ENCODE peak calls at places on chromosomes 5 and 9, in four cellular contexts. N is HepG2, T is GM12878, G is K562. S is an unnamed sample.

GRCh38 chr9:127444921-127445850 is 6.0 kb downstream of the RPL12 start:
- DNase-seq in N (no peak), T (no peak), G (no peak), S (no peak)

GRCh38 chr9:83219154-83219923 is 156.4 kb upstream of the RASEF start:
- DNase-seq in N (peak), T (no peak), G (no peak), S (peak)

GRCh38 chr5:116842514-116842924 is 267.9 kb upstream of the SEMA6A start:
- DNase-seq in N (no peak), T (no peak), G (no peak), S (no peak)

GRCh38 chr9:8366161-8366926 is 566.8 kb upstream of the DMAC1 start:
- DNase-seq in N (no peak), T (no peak), G (no peak), S (peak)

GRCh38 chr5:33880319-33880718 is 11.5 kb downstream of the ADAMTS12 start:
- DNase-seq in N (no peak), T (no peak), G (no peak), S (no peak)

GRCh38 chr5:50808406-50808805 is 142.0 kb downstream of the PARP8 start:
- DNase-seq in N (no peak), T (no peak), G (no peak), S (no peak)

GRCh38 chr9:70229579-70229978 is 29.2 kb upstream of the SMC5 start:
- DNase-seq in N (no peak), T (no peak), G (no peak), S (peak)

GRCh38 chr9:135282001-135282731 is 194.7 kb downstream of the OLFM1 start:
- DNase-seq in N (peak), T (no peak), G (no peak), S (peak)

DNA sequence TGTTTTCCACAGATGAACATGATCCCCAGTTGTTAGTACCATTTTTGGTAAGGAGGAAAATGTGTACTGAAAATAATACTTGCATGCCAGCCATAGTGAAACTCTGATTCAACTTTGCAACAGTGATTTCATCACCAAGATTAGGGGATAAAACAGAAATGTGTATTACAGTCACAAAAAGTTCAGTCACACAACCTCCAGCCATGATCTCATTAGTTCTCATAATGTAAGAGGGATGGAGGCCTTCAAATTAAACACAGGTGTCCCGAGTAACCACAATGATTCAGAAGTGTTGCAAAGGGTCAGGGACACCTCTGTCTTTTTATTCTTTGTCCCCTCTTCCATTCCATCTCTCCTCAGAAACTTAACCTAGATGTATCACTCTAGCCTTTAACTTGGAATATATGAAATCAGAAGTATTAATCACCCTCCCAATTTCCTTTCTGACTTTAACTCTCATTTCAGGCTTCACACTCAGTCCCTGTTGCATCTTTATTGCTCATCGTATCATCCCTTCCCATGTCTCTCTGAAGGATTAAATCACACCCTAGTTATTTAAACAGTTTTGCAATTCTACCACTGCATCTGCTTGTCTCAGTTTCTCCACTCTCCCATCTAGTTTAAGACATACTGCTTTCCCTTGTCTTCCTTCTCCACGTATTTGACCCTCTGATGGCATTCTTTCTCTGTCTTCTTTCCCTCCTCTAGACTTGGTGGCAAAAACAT is 291.2 kb downstream of the ADAMTS6 start:
- DNase-seq in N (no peak), T (peak), G (no peak), S (no peak)
- TF ChIP-seq HDAC2 in N (no peak), T (no peak), G (no peak), S (no peak)

GRCh38 chr5:135458356-135458755 is 6.2 kb upstream of the TIFAB start:
- DNase-seq in N (no peak), T (no peak), G (no peak), S (no peak)

GRCh38 chr5:135455876-135456237 is 3.7 kb upstream of the TIFAB start:
- DNase-seq in N (no peak), T (no peak), G (no peak), S (no peak)

GRCh38 chr5:135454946-135455345 is 2.8 kb upstream of the TIFAB start:
- DNase-seq in N (no peak), T (no peak), G (no peak), S (no peak)

GRCh38 chr5:135457424-135458071 is 5.4 kb upstream of the TIFAB start:
- DNase-seq in N (peak), T (no peak), G (peak), S (peak)

GRCh38 chr5:135456238-135457099 is 4.3 kb upstream of the TIFAB start:
- DNase-seq in N (peak), T (peak), G (peak), S (no peak)
- TF ChIP-seq ESRRA in N (no peak), T (no peak), G (peak), S (no peak)

DNA sequence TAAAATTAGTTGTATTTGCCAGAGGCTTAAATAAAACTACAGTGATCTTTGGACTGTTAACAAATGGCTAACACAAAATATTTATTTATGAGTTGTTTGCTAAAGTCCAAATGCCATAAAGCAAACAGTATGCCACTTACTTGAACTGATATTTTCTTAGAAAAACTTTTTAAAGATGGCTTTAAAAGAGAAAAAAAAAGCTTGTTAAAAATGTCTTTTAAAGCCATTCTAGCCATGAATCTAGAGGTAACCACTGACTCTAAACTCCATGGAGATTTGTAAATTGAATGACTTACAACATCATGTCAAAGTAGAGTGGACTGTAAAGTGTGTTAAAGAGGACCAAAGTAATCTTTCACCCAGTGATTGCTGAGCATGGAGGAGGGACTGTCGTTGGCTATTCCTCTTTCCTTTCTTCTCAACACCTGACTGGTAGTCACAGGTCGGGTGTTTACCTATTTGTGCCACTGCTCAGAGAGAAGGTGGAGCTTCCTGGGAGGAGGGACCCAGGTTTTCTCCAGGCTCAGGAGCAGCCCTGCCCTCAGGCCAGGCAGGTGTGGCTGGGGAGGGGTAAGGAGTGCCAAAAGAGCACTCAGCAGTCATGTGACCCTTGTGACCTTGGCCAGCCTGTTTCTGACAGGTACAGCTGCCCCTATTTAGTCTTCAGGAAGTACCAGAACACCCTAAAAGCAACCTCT is 69.1 kb upstream of the TJP2 start:
- DNase-seq in N (peak), T (no peak), G (no peak), S (no peak)
- TF ChIP-seq HDAC2 in N (no peak), T (no peak), G (no peak), S (no peak)

DNA sequence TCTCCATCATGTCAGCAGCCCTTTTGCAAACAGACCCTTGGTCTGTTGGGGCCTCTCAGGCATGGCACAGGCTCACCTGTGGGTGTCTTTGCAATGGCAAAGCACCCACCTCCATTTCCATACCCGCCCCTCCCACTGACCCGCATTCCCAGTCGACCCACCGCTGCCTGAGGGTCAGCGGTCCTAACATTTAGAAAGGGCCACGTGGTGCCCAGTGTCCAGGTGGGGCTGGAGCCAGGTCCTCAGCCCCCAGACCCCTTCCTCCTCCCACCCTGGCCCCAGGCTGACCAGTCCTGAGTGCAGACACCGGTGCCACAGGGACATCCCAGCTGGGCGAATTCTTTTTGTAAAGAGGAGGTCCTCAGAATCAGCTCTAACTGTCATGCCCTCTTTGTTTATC is 43.3 kb upstream of the CEP72 start:
- DNase-seq in N (no peak), T (no peak), G (no peak), S (no peak)
- TF ChIP-seq ESRRA in N (no peak), T (no peak), G (no peak), S (no peak)

DNA sequence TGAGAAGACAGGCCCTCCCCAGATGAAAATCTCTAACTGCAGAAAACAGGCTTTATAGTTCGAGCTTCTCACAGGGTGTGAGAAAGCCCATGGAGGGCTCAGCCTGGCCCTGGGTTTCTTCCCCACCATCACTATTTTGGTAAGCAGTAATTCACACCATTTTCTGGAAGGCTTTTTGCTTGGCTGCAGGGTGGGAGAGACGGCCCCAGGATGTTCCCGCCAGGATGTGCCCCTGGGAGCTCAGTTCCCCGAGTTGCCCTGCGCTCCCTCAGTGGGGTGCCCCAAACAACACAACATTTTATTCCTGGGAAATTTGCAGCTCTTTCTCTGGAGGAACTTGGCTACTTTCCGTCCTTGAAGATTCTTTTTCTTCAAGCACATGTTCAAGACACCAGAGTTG is 100.8 kb downstream of the HSD17B3 start:
- DNase-seq in N (no peak), T (no peak), G (no peak), S (no peak)
- TF ChIP-seq HDAC2 in N (no peak), T (no peak), G (no peak), S (no peak)

GRCh38 chr9:100720922-100721321 is 143.0 kb downstream of the CAVIN4 start:
- DNase-seq in N (no peak), T (no peak), G (no peak), S (no peak)

GRCh38 chr9:100730126-100730525 is 152.2 kb downstream of the CAVIN4 start:
- DNase-seq in N (no peak), T (no peak), G (no peak), S (no peak)

GRCh38 chr9:100725376-100725775 is 147.5 kb downstream of the CAVIN4 start:
- DNase-seq in N (no peak), T (no peak), G (no peak), S (no peak)

DNA sequence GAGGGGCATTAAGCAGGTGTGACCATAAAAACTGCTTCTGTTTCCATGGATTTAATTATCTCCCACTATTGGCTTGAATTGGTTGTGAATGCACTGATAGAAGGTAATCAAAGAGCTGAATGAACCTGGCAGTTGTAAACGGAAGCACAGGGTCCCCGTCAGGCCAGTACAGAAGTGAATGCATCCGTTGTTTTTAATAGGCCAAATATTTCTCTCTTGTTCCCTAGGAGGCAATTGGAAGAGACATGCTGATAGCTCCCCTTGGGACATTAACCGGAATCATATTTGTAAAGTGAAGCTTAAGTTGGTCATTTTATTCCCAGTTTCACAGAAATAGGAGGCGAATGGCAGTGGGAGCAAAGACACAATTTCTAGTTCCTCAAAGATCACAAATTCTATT is 147.1 kb downstream of the CAVIN4 start:
- DNase-seq in N (no peak), T (no peak), G (no peak), S (no peak)
- TF ChIP-seq ESRRA in N (no peak), T (no peak), G (no peak), S (no peak)

S was measured in A549.